ENCODE peak calls at places on chromosomes 7 and 10, in ten cellular contexts. V is IMR-90; M is heart left ventricle; T is endodermal cell; N is endothelial cell of umbilical vein; S is CD8-positive, alpha-beta memory T cell; O is CD8-positive, alpha-beta T cell; B is neuronal stem cell; U is GM12878; Z is fibroblast of lung. K is an unnamed sample. For H3K36me3, the result is how much of the 10 kb centered on the place peaks cover.

GRCh38 chr7:18210382-18210781 is 182.7 kb upstream of the PRPS1L1 start:
- DNase-seq in V (no peak), M (no peak), T (no peak), N (no peak), S (no peak), O (no peak), B (no peak), U (no peak), Z (no peak), K (no peak)

GRCh38 chr7:145168879-145169278 is 333.0 kb upstream of the TPK1 start:
- DNase-seq in V (no peak), M (no peak), T (no peak), N (no peak), S (no peak), O (no peak), B (no peak), U (no peak), Z (no peak), K (no peak)

GRCh38 chr10:73814896-73815718 is 3.7 kb upstream of the NDST2 start:
- DNase-seq in V (no peak), M (no peak), T (peak), N (no peak), S (no peak), O (no peak), B (no peak), U (no peak), Z (no peak), K (no peak)

GRCh38 chr10:44958196-44958896 is 1.3 kb upstream of the RASSF4 start:
- DNase-seq in V (peak), M (no peak), T (peak), N (peak), S (no peak), O (no peak), B (no peak), U (no peak), Z (no peak), K (peak)

GRCh38 chr10:60549686-60550085 is 160.0 kb upstream of the ANK3 start:
- DNase-seq in V (no peak), M (no peak), T (no peak), N (peak), S (no peak), O (no peak), B (no peak), U (no peak), Z (peak), K (no peak)

GRCh38 chr7:90830302-90830701 is 234.2 kb downstream of the CDK14 start:
- DNase-seq in V (no peak), M (no peak), T (no peak), N (no peak), S (no peak), O (no peak), B (no peak), U (no peak), Z (no peak), K (no peak)

GRCh38 chr7:1708640-1709249 is 38.7 kb downstream of the ELFN1 start:
- DNase-seq in V (no peak), M (peak), T (no peak), N (no peak), S (no peak), O (no peak), B (no peak), U (no peak), Z (no peak), K (no peak)

GRCh38 chr7:142438235-142438922 is 180.5 kb upstream of the PRSS58 start:
- DNase-seq in V (peak), M (peak), T (peak), N (peak), S (peak), O (no peak), B (peak), U (no peak), Z (peak), K (no peak)

GRCh38 chr10:77472146-77472545 is 165.5 kb downstream of the KCNMA1 start:
- DNase-seq in V (no peak), M (no peak), T (no peak), N (no peak), S (no peak), O (no peak), B (no peak), U (no peak), Z (no peak), K (no peak)

GRCh38 chr7:99843808-99844207 is 16.0 kb downstream of the CYP3A43 start:
- DNase-seq in V (no peak), M (no peak), T (no peak), N (no peak), S (no peak), O (no peak), B (no peak), U (no peak), Z (peak), K (no peak)

GRCh38 chr10:127149613-127150081 is 46.7 kb downstream of the INSYN2A start:
- DNase-seq in V (peak), M (no peak), T (no peak), N (no peak), S (no peak), O (no peak), B (no peak), U (no peak), Z (peak), K (no peak)

GRCh38 chr10:61944445-61945123 is 43.1 kb downstream of the ARID5B start:
- DNase-seq in V (no peak), M (no peak), T (no peak), N (no peak), S (no peak), O (no peak), B (no peak), U (no peak), Z (no peak), K (no peak)

GRCh38 chr10:61942997-61943457 is 41.5 kb downstream of the ARID5B start:
- DNase-seq in V (peak), M (no peak), T (no peak), N (peak), S (no peak), O (no peak), B (no peak), U (no peak), Z (peak), K (no peak)

GRCh38 chr10:61939575-61940301 is 38.2 kb downstream of the ARID5B start:
- DNase-seq in V (peak), M (no peak), T (no peak), N (peak), S (no peak), O (no peak), B (no peak), U (no peak), Z (peak), K (no peak)

GRCh38 chr10:61941202-61941651 is 39.7 kb downstream of the ARID5B start:
- DNase-seq in V (no peak), M (no peak), T (no peak), N (no peak), S (no peak), O (no peak), B (no peak), U (no peak), Z (peak), K (no peak)

DNA sequence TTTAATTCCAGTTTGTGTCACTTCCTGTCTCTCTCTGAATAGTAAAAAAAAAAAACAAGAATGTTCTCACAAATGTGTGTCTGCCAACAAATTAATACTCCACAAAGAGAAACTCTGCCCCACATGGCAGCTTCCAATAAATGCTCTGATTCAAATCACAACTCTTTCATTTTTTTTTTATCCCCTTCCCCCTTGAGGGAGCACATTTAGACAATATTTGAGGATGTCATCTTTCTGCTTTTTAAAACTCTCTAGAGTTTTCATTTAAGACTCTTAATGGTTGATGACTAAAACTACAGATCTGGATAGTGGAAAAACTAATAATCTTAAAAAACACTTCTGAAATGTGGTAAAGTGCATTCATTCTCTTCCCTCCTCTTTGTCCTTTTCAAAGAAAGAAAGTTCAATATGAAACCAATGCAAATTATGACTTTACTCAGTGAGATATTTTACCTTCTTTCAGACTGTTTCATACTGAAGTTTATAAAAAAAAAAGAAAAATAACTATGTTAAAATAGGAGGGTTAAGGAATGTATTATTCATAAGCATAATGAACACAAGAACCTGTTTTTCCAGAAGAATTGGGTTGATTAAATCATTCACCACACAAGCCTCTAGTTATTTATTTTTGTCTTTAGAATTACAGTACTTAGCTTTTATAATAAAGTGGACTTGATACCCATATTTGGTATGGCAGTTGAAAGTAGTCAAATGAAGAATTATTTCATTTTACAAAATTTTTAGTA is 42.4 kb downstream of the ARID5B start:
- DNase-seq in V (peak), M (no peak), T (no peak), N (peak), S (no peak), O (no peak), B (no peak), U (no peak), Z (peak), K (peak)
- H3K4me3 ChIP-seq in V (no peak), M (peak), T (no peak), N (no peak), S (peak), O (peak), B (no peak), U (peak), Z (no peak), K (no peak)

GRCh38 chr10:124725171-124725631 is 19.0 kb downstream of the FAM53B start:
- DNase-seq in V (no peak), M (no peak), T (no peak), N (no peak), S (no peak), O (no peak), B (no peak), U (no peak), Z (no peak), K (no peak)
- H3K36me3 ChIP-seq in V (under half), M (under half), T (under half), N (under half), S (under half), O (under half), B (under half), U (under half), Z (under half), K (under half)

GRCh38 chr7:27104244-27105149 is 2.0 kb upstream of the HOXA2 start:
- DNase-seq in V (peak), M (no peak), T (no peak), N (peak), S (no peak), O (no peak), B (no peak), U (no peak), Z (peak), K (no peak)
- H3K4me3 ChIP-seq in V (no peak), M (peak), T (no peak), N (no peak), S (no peak), O (no peak), B (no peak), U (no peak), Z (peak), K (no peak)

GRCh38 chr10:6218692-6219493 is 16.2 kb downstream of the PFKFB3 start:
- DNase-seq in V (peak), M (no peak), T (no peak), N (no peak), S (no peak), O (no peak), B (peak), U (no peak), Z (no peak), K (no peak)
- H3K36me3 ChIP-seq in V (half or more), M (under half), T (half or more), N (half or more), S (under half), O (under half), B (half or more), U (under half), Z (under half), K (half or more)

DNA sequence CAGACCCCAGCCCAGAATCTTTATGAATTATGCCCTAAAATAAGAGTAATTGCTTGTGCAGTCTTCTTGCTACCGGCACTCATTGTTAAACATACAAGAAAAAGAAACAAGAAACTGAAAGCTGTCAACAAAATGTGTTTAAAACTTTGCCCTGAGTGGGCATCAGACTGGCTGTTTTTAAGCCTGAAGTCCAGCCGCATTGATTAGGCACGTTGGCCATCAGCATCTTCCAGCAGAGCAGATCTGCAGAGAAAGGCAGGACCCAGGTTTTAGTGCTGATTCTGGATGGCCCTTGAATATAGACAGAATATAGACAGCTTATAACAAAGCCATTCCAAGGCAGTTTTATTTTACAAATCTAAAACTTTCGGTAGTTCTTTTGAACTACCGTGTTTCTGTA is 102.8 kb downstream of the POLL start:
- DNase-seq in V (no peak), M (no peak), T (no peak), N (no peak), S (no peak), O (no peak), B (no peak), U (no peak), Z (no peak), K (no peak)
- H3K4me3 ChIP-seq in V (no peak), M (no peak), T (no peak), N (no peak), S (no peak), O (no peak), B (no peak), U (no peak), Z (no peak), K (no peak)

GRCh38 chr7:82226191-82226590 is 217.4 kb downstream of the CACNA2D1 start:
- DNase-seq in V (no peak), M (no peak), T (no peak), N (no peak), S (no peak), O (no peak), B (no peak), U (no peak), Z (no peak), K (no peak)

GRCh38 chr7:82234457-82235049 is 209.0 kb downstream of the CACNA2D1 start:
- DNase-seq in V (peak), M (no peak), T (no peak), N (peak), S (no peak), O (no peak), B (peak), U (no peak), Z (peak), K (no peak)

GRCh38 chr7:82223580-82223979 is 220.0 kb downstream of the CACNA2D1 start:
- DNase-seq in V (no peak), M (no peak), T (no peak), N (no peak), S (no peak), O (no peak), B (no peak), U (no peak), Z (no peak), K (no peak)

GRCh38 chr7:82230826-82231581 is 212.6 kb downstream of the CACNA2D1 start:
- DNase-seq in V (no peak), M (no peak), T (peak), N (no peak), S (no peak), O (no peak), B (no peak), U (no peak), Z (no peak), K (no peak)

DNA sequence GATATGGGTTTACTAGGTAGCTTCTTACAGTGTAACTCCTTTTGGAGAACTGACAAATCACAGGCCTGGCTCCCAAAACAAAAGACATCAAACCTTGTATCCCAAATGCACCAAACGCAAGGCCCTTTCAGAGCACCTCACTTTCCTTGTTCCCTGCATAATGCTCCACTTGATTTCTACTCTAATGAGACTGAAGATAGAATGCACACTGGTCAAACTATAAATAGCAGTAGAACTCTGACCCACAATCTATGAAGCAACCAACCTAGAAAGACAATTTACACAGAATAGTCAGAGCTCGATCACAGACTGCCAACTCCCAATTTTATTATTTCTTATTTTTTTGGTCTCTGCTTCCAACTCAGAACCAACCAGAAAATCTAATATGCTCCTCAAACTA is 214.4 kb downstream of the CACNA2D1 start:
- DNase-seq in V (no peak), M (no peak), T (no peak), N (no peak), S (no peak), O (no peak), B (no peak), U (no peak), Z (no peak), K (no peak)
- H3K36me3 ChIP-seq in V (under half), M (under half), T (under half), N (under half), S (under half), O (under half), B (under half), U (under half), Z (under half), K (under half)